ENCODE peak calls at places on chromosomes 11 and 22, in six cellular contexts. L is astrocyte of the spinal cord; J is iPS-NIHi11; X is activated naive CD4-positive, alpha-beta T cell; K is EL; A is NCI-H524. Y is an unnamed sample.

GRCh38 chr22:35393116-35394010 is 6.6 kb upstream of the MCM5 start:
- DNase-seq in L (no peak), J (no peak), X (no peak), K (no peak), A (no peak), Y (no peak)

GRCh38 chr11:118241191-118242098 is 10.7 kb downstream of the MPZL3 start:
- DNase-seq in L (no peak), J (peak), X (no peak), K (no peak), A (no peak), Y (no peak)

GRCh38 chr11:114416441-114416928 is 16.0 kb downstream of the RBM7 start:
- DNase-seq in L (peak), J (no peak), X (no peak), K (peak), A (no peak), Y (no peak)

GRCh38 chr22:49046546-49047305 is 780.9 kb downstream of the BRD1 start:
- DNase-seq in L (no peak), J (peak), X (no peak), K (no peak), A (peak), Y (peak)

GRCh38 chr11:14422052-14422813 is 63.2 kb upstream of the RRAS2 start:
- DNase-seq in L (peak), J (peak), X (no peak), K (peak), A (peak), Y (peak)

GRCh38 chr22:48491451-48491941 is 1336.2 kb downstream of the BRD1 start:
- DNase-seq in L (no peak), J (no peak), X (no peak), K (no peak), A (peak), Y (peak)

GRCh38 chr11:2092956-2093412 is 46.2 kb downstream of the IGF2 start:
- DNase-seq in L (peak), J (no peak), X (no peak), K (peak), A (peak), Y (no peak)

GRCh38 chr11:120601566-120601965 is 90.0 kb downstream of the GRIK4 start:
- DNase-seq in L (peak), J (no peak), X (no peak), K (peak), A (no peak), Y (no peak)

GRCh38 chr11:33640730-33641371 is 59.8 kb downstream of the C11orf91 start:
- DNase-seq in L (no peak), J (no peak), X (no peak), K (no peak), A (no peak), Y (no peak)

GRCh38 chr11:35122308-35122707 is 16.7 kb upstream of the CD44 start:
- DNase-seq in L (no peak), J (no peak), X (no peak), K (no peak), A (no peak), Y (no peak)

GRCh38 chr11:44534215-44534711 is 31.2 kb upstream of the CD82 start:
- DNase-seq in L (no peak), J (no peak), X (no peak), K (no peak), A (no peak), Y (no peak)

GRCh38 chr11:61008971-61009370 is 37.5 kb downstream of the CD6 start:
- DNase-seq in L (no peak), J (no peak), X (no peak), K (no peak), A (no peak), Y (no peak)

GRCh38 chr11:64447717-64448598 is 89.0 kb downstream of the RPS6KA4 start:
- DNase-seq in L (no peak), J (no peak), X (no peak), K (peak), A (peak), Y (no peak)

GRCh38 chr11:62922653-62923371 is 1.6 kb upstream of the CHRM1 start:
- DNase-seq in L (no peak), J (peak), X (no peak), K (peak), A (no peak), Y (peak)

GRCh38 chr22:19527861-19528417 is 3.7 kb upstream of the CLDN5 start:
- DNase-seq in L (peak), J (no peak), X (no peak), K (peak), A (no peak), Y (no peak)

GRCh38 chr11:10669258-10670033 is 24.1 kb downstream of the IRAG1 start:
- DNase-seq in L (peak), J (no peak), X (no peak), K (peak), A (peak), Y (no peak)

GRCh38 chr11:108496643-108497256 is 1.4 kb downstream of the POGLUT3 start:
- DNase-seq in L (peak), J (no peak), X (no peak), K (peak), A (no peak), Y (no peak)

GRCh38 chr22:32202539-32203180 is 2.2 kb downstream of the RFPL2 start:
- DNase-seq in L (peak), J (peak), X (no peak), K (peak), A (peak), Y (peak)

GRCh38 chr22:17842386-17842785 is 68.1 kb upstream of the BID start:
- DNase-seq in L (no peak), J (no peak), X (no peak), K (no peak), A (no peak), Y (no peak)

GRCh38 chr22:29044657-29045176 is 16.9 kb downstream of the C22orf31 start:
- DNase-seq in L (peak), J (no peak), X (no peak), K (peak), A (no peak), Y (no peak)

GRCh38 chr22:41491379-41492100 is 22.6 kb downstream of the ACO2 start:
- DNase-seq in L (peak), J (no peak), X (no peak), K (no peak), A (no peak), Y (no peak)

Y was measured in neural progenitor cell.